ENCODE peak calls at places on chromosome X, in seven cellular contexts. O is LoVo; B is BE2C; K is activated CD4-positive, alpha-beta T cell treated with anti-CD3 and anti-CD28 coated beads, Interleukin-2, amount 50 U/mL, for 24 hours; H is HS-27A; Q is ureter; D is T-cell. A is an unnamed sample.

GRCh38 chrX:54786972-54787371 is 11.1 kb downstream of the ITIH6 start:
- DNase-seq in O (peak; percentile 2), B (peak; percentile 35), K (no peak), H (no peak), Q (no peak), D (no peak), A (no peak)

GRCh38 chrX:129115104-129115503 is 408.2 kb downstream of the SMARCA1 start:
- DNase-seq in O (no peak), B (peak; percentile 56), K (no peak), H (no peak), Q (no peak), D (no peak), A (no peak)

GRCh38 chrX:40844476-40844875 is 109.1 kb upstream of the MED14 start:
- DNase-seq in O (no peak), B (no peak), K (no peak), H (peak; percentile 2), Q (no peak), D (no peak), A (no peak)

GRCh38 chrX:22073928-22074327 is 41.8 kb downstream of the PHEX start:
- DNase-seq in O (no peak), B (no peak), K (no peak), H (no peak), Q (no peak), D (no peak), A (no peak)

GRCh38 chrX:1355800-1356148 is 19.2 kb downstream of the IL3RA start:
- DNase-seq in O (no peak), B (no peak), K (no peak), H (no peak), Q (no peak), D (no peak), A (no peak)

GRCh38 chrX:153970398-153971123 is 1.1 kb downstream of the HCFC1 start:
- DNase-seq in O (no peak), B (peak; percentile 59), K (no peak), H (peak; percentile 26), Q (peak; percentile 73), D (no peak), A (no peak)

GRCh38 chrX:13059676-13060499 is 15.5 kb upstream of the FAM9C start:
- DNase-seq in O (peak; percentile 7), B (no peak), K (no peak), H (peak; percentile 66), Q (no peak), D (no peak), A (no peak)

GRCh38 chrX:106931831-106932491 is 11.8 kb downstream of the CLDN2 start:
- DNase-seq in O (no peak), B (no peak), K (no peak), H (no peak), Q (no peak), D (no peak), A (no peak)

GRCh38 chrX:44621088-44621487 is 78.4 kb upstream of the FUNDC1 start:
- DNase-seq in O (peak; percentile 22), B (no peak), K (no peak), H (no peak), Q (peak; percentile 28), D (no peak), A (no peak)

GRCh38 chrX:56794831-56795230 is 65.8 kb downstream of the NBDY start:
- DNase-seq in O (no peak), B (no peak), K (no peak), H (no peak), Q (peak; percentile 22), D (no peak), A (no peak)

GRCh38 chrX:1210844-1211243 is 1.6 kb downstream of the CRLF2 start:
- DNase-seq in O (no peak), B (no peak), K (no peak), H (no peak), Q (no peak), D (no peak), A (no peak)

GRCh38 chrX:99398578-99398977 is 1011.5 kb downstream of the PCDH19 start:
- DNase-seq in O (no peak), B (no peak), K (no peak), H (no peak), Q (no peak), D (no peak), A (no peak)

GRCh38 chrX:55867254-55867653 is 149.7 kb downstream of the RRAGB start:
- DNase-seq in O (no peak), B (no peak), K (no peak), H (no peak), Q (no peak), D (no peak), A (no peak)

GRCh38 chrX:107450823-107451509 is 1.5 kb downstream of the FRMPD3 start:
- DNase-seq in O (no peak), B (peak; percentile 10), K (no peak), H (no peak), Q (no peak), D (no peak), A (no peak)

GRCh38 chrX:57367649-57368048 is 81.1 kb downstream of the FAAH2 start:
- DNase-seq in O (no peak), B (no peak), K (no peak), H (no peak), Q (no peak), D (no peak), A (no peak)

GRCh38 chrX:30971761-30972603 is 82.9 kb upstream of the TAB3 start:
- DNase-seq in O (peak; percentile 37), B (peak; percentile 37), K (no peak), H (peak; percentile 1), Q (peak; percentile 44), D (no peak), A (no peak)

GRCh38 chrX:14922437-14922836 is 49.2 kb downstream of the MOSPD2 start:
- DNase-seq in O (no peak), B (no peak), K (no peak), H (no peak), Q (no peak), D (no peak), A (no peak)

GRCh38 chrX:47585273-47585672 is 3.0 kb downstream of the TIMP1 start:
- DNase-seq in O (no peak), B (no peak), K (no peak), H (no peak), Q (no peak), D (no peak), A (no peak)

GRCh38 chrX:10922158-10922557 is 189.0 kb upstream of the HCCS start:
- DNase-seq in O (peak; percentile 6), B (no peak), K (no peak), H (peak; percentile 65), Q (no peak), D (no peak), A (no peak)

GRCh38 chrX:39905475-39905889 is 192.3 kb downstream of the BCOR start:
- DNase-seq in O (no peak), B (no peak), K (no peak), H (no peak), Q (no peak), D (no peak), A (no peak)

GRCh38 chrX:38086451-38087215 is 80.3 kb downstream of the SYTL5 start:
- DNase-seq in O (no peak), B (no peak), K (no peak), H (no peak), Q (no peak), D (no peak), A (no peak)

GRCh38 chrX:20530319-20530979 is 263.7 kb upstream of the RPS6KA3 start:
- DNase-seq in O (peak; percentile 14), B (peak; percentile 54), K (no peak), H (no peak), Q (peak; percentile 65), D (peak; percentile 1), A (no peak)

GRCh38 chrX:81564851-81565250 is 362.9 kb downstream of the SH3BGRL start:
- DNase-seq in O (no peak), B (no peak), K (no peak), H (no peak), Q (no peak), D (no peak), A (no peak)

GRCh38 chrX:65574356-65574755 is 39.8 kb upstream of the LAS1L start:
- DNase-seq in O (no peak), B (no peak), K (no peak), H (no peak), Q (no peak), D (no peak), A (no peak)

GRCh38 chrX:114997779-114998178 is 19.6 kb downstream of the IL13RA2 start:
- DNase-seq in O (no peak), B (no peak), K (no peak), H (no peak), Q (no peak), D (no peak), A (no peak)

GRCh38 chrX:906586-906985 is 276.0 kb downstream of the SHOX start:
- DNase-seq in O (no peak), B (no peak), K (no peak), H (no peak), Q (no peak), D (no peak), A (no peak)

GRCh38 chrX:49840679-49841078 is 11.6 kb downstream of the PAGE4 start:
- DNase-seq in O (peak; percentile 18), B (peak; percentile 90), K (no peak), H (peak; percentile 17), Q (peak; percentile 65), D (no peak), A (no peak)

GRCh38 chrX:11836284-11836683 is 78.2 kb downstream of the MSL3 start:
- DNase-seq in O (no peak), B (no peak), K (no peak), H (no peak), Q (no peak), D (no peak), A (no peak)

A was measured in GM18507.